ENCODE peak calls at places on chromosomes 5 and 9, in four cellular contexts. E, U, P and Q are unnamed samples.

GRCh38 chr5:117801583-117801982 is 1186.8 kb downstream of the DTWD2 start:
- DNase-seq in E (no peak), P (no peak), U (no peak), Q (no peak)

GRCh38 chr9:92328225-92328624 is 2.5 kb downstream of the CENPP start:
- DNase-seq in P (no peak), U (no peak), E (no peak), Q (peak)

GRCh38 chr5:59007460-59008063 is 424.7 kb downstream of the RAB3C start:
- DNase-seq in P (no peak), E (no peak), U (no peak), Q (no peak)

GRCh38 chr5:107058239-107058638 is 612.5 kb downstream of the EFNA5 start:
- DNase-seq in E (no peak), P (no peak), U (no peak), Q (no peak)

GRCh38 chr5:3324421-3325101 is 271.1 kb upstream of the IRX1 start:
- DNase-seq in P (no peak), E (no peak), U (no peak), Q (no peak)

GRCh38 chr5:2524620-2525019 is 226.9 kb downstream of the IRX2 start:
- DNase-seq in U (no peak), E (no peak), P (no peak), Q (no peak)

GRCh38 chr5:83487155-83487554 is 15.6 kb downstream of the VCAN start:
- DNase-seq in U (no peak), E (no peak), P (no peak), Q (no peak)

GRCh38 chr9:20740304-20740703 is 56.2 kb downstream of the FOCAD start:
- DNase-seq in P (no peak), E (no peak), U (no peak), Q (no peak)

GRCh38 chr9:117722108-117722761 is 18.0 kb downstream of the TLR4 start:
- DNase-seq in E (no peak), U (no peak), P (no peak), Q (no peak)

GRCh38 chr9:107989544-107989943 is 500.0 kb upstream of the KLF4 start:
- DNase-seq in P (no peak), U (no peak), E (no peak), Q (no peak)

GRCh38 chr9:120787906-120788305 is 5.3 kb downstream of the FBXW2 start:
- DNase-seq in P (no peak), E (no peak), U (no peak), Q (no peak)

GRCh38 chr9:133761641-133762248 is 23.6 kb upstream of the SARDH start:
- DNase-seq in U (no peak), P (no peak), E (no peak), Q (no peak)

GRCh38 chr5:15441433-15442182 is 58.4 kb upstream of the FBXL7 start:
- DNase-seq in U (no peak), P (no peak), E (no peak), Q (no peak)

GRCh38 chr5:59325070-59325469 is 568.5 kb downstream of the PDE4D start:
- DNase-seq in U (no peak), P (no peak), E (no peak), Q (peak)

GRCh38 chr9:77588319-77588937 is 59.7 kb downstream of the GNA14 start:
- DNase-seq in U (no peak), E (no peak), P (no peak), Q (no peak)

GRCh38 chr5:43275391-43275790 is 37.8 kb downstream of the HMGCS1 start:
- DNase-seq in U (no peak), E (no peak), P (no peak), Q (no peak)

GRCh38 chr5:126454081-126454480 is 30.9 kb downstream of the GRAMD2B start:
- DNase-seq in P (no peak), U (no peak), E (no peak), Q (no peak)

GRCh38 chr9:107214915-107215314 is 68.2 kb upstream of the RAD23B start:
- DNase-seq in U (no peak), P (no peak), E (no peak), Q (no peak)

GRCh38 chr9:127523312-127523851 is 72.1 kb downstream of the LRSAM1 start:
- DNase-seq in E (peak), P (no peak), U (peak), Q (no peak)

GRCh38 chr9:131237931-131238401 is 38.3 kb downstream of the FAM78A start:
- DNase-seq in U (no peak), E (peak), P (peak), Q (no peak)

GRCh38 chr9:38068616-38068865 is 486 bp downstream of the SHB start:
- DNase-seq in U (peak), E (no peak), P (no peak), Q (no peak)

GRCh38 chr5:6490693-6491092 is 42.0 kb downstream of the UBE2QL1 start:
- DNase-seq in E (no peak), U (no peak), P (no peak), Q (no peak)

GRCh38 chr9:128428644-128429504 is 8.2 kb downstream of the CERCAM start:
- DNase-seq in P (no peak), U (peak), E (no peak), Q (no peak)

GRCh38 chr5:179238628-179238970 is 106.7 kb downstream of the ADAMTS2 start:
- DNase-seq in U (no peak), P (no peak), E (no peak), Q (no peak)

GRCh38 chr9:88979791-88980190 is 11.5 kb upstream of the S1PR3 start:
- DNase-seq in E (no peak), U (no peak), P (no peak), Q (no peak)

GRCh38 chr5:73625314-73625904 is 587 bp upstream of the ARHGEF28 start:
- DNase-seq in P (no peak), E (no peak), U (no peak), Q (no peak)

GRCh38 chr9:116700279-116700678 is 13.2 kb downstream of the TRIM32 start:
- DNase-seq in P (no peak), U (no peak), E (no peak), Q (no peak)

GRCh38 chr9:13974891-13975290 is 339.1 kb downstream of the NFIB start:
- DNase-seq in E (no peak), U (no peak), P (no peak), Q (no peak)

GRCh38 chr9:13975628-13976250 is 338.2 kb downstream of the NFIB start:
- DNase-seq in E (no peak), U (no peak), P (no peak), Q (no peak)

GRCh38 chr9:13983607-13984006 is 330.3 kb downstream of the NFIB start:
- DNase-seq in E (no peak), U (no peak), P (no peak), Q (no peak)

DNA sequence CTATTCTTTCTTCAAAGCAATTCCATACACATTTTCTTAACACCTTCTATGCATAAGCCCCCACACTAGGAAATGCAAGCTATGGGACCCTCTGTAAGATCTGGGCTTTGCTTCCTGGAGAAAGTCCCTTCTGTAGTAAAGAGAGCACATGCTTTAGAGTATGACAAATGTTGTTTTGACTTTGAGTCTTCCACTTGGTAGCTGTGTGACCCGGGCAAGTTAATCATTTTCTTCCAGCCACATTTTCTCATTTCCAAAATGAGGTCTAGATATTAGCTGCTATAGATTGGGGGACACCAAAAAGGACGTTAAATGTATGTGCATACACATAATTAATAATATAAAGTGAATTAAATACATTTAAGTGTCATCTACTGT is 334.0 kb downstream of the NFIB start:
- DNase-seq in E (no peak), U (no peak), P (no peak), Q (no peak)
- TF ChIP-seq HDAC6 in E (no peak), U (no peak), P (no peak), Q (no peak)

GRCh38 chr5:138963763-138964371 is 88.7 kb upstream of the LRRTM2 start:
- DNase-seq in U (no peak), P (no peak), E (no peak), Q (peak)

GRCh38 chr5:138965631-138966030 is 90.5 kb upstream of the LRRTM2 start:
- DNase-seq in E (no peak), U (no peak), P (no peak), Q (peak)

GRCh38 chr5:138966236-138966985 is 91.3 kb upstream of the LRRTM2 start:
- DNase-seq in P (no peak), U (no peak), E (no peak), Q (no peak)

GRCh38 chr5:138962619-138963370 is 87.7 kb upstream of the LRRTM2 start:
- DNase-seq in P (no peak), U (no peak), E (no peak), Q (no peak)

GRCh38 chr5:138964547-138965174 is 89.5 kb upstream of the LRRTM2 start:
- DNase-seq in P (no peak), E (no peak), U (no peak), Q (peak)
- TF ChIP-seq HDAC6 in P (no peak), E (no peak), U (no peak), Q (no peak)

GRCh38 chr5:112419050-112419595 is at the start of gene EPB41L4A:
- DNase-seq in U (no peak), E (peak), P (no peak), Q (no peak)

GRCh38 chr5:112418412-112419049 is 546 bp downstream of the EPB41L4A start:
- DNase-seq in U (no peak), P (no peak), E (no peak), Q (no peak)

GRCh38 chr5:112419596-112420110 is 576 bp upstream of the EPB41L4A start:
- DNase-seq in P (no peak), U (peak), E (peak), Q (no peak)

GRCh38 chr5:112420111-112420864 is 1.2 kb upstream of the EPB41L4A start:
- DNase-seq in E (peak), U (peak), P (peak), Q (peak)

DNA sequence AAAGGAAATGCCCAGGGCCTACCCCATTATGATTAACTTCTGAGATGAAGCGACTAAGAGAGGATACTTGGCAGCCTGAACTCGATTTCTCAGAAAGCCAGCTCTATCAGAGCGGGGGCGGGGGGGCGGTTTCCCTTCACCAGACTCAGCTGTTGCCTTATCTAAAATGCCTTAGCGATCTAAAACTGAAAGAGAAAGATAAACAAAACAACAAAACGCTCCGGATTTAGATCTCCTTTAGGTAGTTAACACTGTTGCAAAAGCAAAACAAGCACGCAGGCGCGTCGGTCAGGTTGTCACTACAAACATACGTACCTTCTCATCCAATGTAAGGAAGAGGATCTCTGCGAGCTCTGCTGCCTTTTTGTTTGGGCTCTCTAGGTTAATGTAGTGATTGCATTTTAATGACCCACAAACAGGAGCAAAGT is 1.1 kb downstream of the EPB41L4A start:
- DNase-seq in P (peak), E (no peak), U (no peak), Q (no peak)
- TF ChIP-seq HDAC6 in P (no peak), E (no peak), U (no peak), Q (no peak)

GRCh38 chr5:643811-644271 is 31.7 kb downstream of the CEP72 start:
- DNase-seq in U (no peak), P (peak), E (no peak), Q (no peak)

GRCh38 chr5:643351-643801 is 31.2 kb downstream of the CEP72 start:
- DNase-seq in E (no peak), P (no peak), U (no peak), Q (no peak)

GRCh38 chr5:640461-641330 is 28.6 kb downstream of the CEP72 start:
- DNase-seq in P (no peak), U (no peak), E (peak), Q (no peak)

GRCh38 chr5:641331-641765 is 29.2 kb downstream of the CEP72 start:
- DNase-seq in E (no peak), U (no peak), P (no peak), Q (no peak)

GRCh38 chr5:642481-642880 is 30.3 kb downstream of the CEP72 start:
- DNase-seq in P (no peak), E (no peak), U (no peak), Q (no peak)
- TF ChIP-seq HDAC6 in P (no peak), E (no peak), U (no peak), Q (no peak)